ENCODE peak calls at places on chromosome 15, in four cellular contexts. One of them, this sample, is unnamed.

GRCh38 chr15:98485451-98485850 is 162.9 kb upstream of the IGF1R start:
- DNase-seq in NCI-H1417: no peak
- DNase-seq in gastrocnemius medialis: no peak
- DNase-seq in NCI-H774: no peak
- DNase-seq in this sample: no peak

GRCh38 chr15:53454843-53455721 is 304.4 kb downstream of the WDR72 start:
- DNase-seq in NCI-H1417: no peak
- DNase-seq in gastrocnemius medialis: no peak
- DNase-seq in NCI-H774: no peak
- DNase-seq in this sample: no peak

GRCh38 chr15:44530653-44531052 is 6.3 kb upstream of the EIF3J start:
- DNase-seq in NCI-H1417: no peak
- DNase-seq in gastrocnemius medialis: no peak
- DNase-seq in NCI-H774: no peak
- DNase-seq in this sample: no peak

GRCh38 chr15:85030301-85031049 is 48.8 kb downstream of the PDE8A start:
- DNase-seq in NCI-H1417: no peak
- DNase-seq in gastrocnemius medialis: no peak
- DNase-seq in NCI-H774: no peak
- DNase-seq in this sample: no peak

GRCh38 chr15:65532738-65533051 is 2.4 kb downstream of the HACD3 start:
- DNase-seq in NCI-H1417: no peak
- DNase-seq in gastrocnemius medialis: no peak
- DNase-seq in NCI-H774: no peak
- DNase-seq in this sample: no peak

GRCh38 chr15:69065981-69066645 is 51.6 kb downstream of the NOX5 start:
- DNase-seq in NCI-H1417: no peak
- DNase-seq in gastrocnemius medialis: no peak
- DNase-seq in NCI-H774: no peak
- DNase-seq in this sample: no peak

GRCh38 chr15:39788108-39788507 is 5.5 kb upstream of the FSIP1 start:
- DNase-seq in NCI-H1417: no peak
- DNase-seq in gastrocnemius medialis: no peak
- DNase-seq in NCI-H774: no peak
- DNase-seq in this sample: no peak

GRCh38 chr15:87672309-87672897 is 584.1 kb downstream of the NTRK3 start:
- DNase-seq in NCI-H1417: peak
- DNase-seq in gastrocnemius medialis: no peak
- DNase-seq in NCI-H774: peak
- DNase-seq in this sample: no peak

GRCh38 chr15:50953302-50953701 is 44.8 kb downstream of the AP4E1 start:
- DNase-seq in NCI-H1417: no peak
- DNase-seq in gastrocnemius medialis: no peak
- DNase-seq in NCI-H774: no peak
- DNase-seq in this sample: no peak

This sample was measured in upper lobe of left lung.